ENCODE peak calls at places on chromosomes 6 and 20, in seven cellular contexts. I is IMR-90, L is mammary epithelial cell, T is psoas muscle, X is endodermal cell, K is Peyer's patch, N is small intestine. W is an unnamed sample.
A peak's percentile ranks its signal among the peaks of the same experiment; 100 is the strongest.

GRCh38 chr6:118632359-118632758 is 19.0 kb downstream of the CEP85L start:
- DNase-seq in L (peak; percentile 79), I (no peak), T (no peak), K (no peak), X (no peak), N (no peak), W (no peak)

GRCh38 chr6:2876210-2877056 is 26.7 kb downstream of the SERPINB9 start:
- DNase-seq in T (peak; percentile 71), L (peak; percentile 90), X (peak; percentile 84), K (peak; percentile 66), N (peak; percentile 86), I (peak; percentile 81), W (peak; percentile 20)

GRCh38 chr6:115643762-115644161 is 416.9 kb downstream of the FRK start:
- DNase-seq in K (no peak), L (peak; percentile 33), X (no peak), I (peak; percentile 50), N (no peak), T (no peak), W (no peak)

GRCh38 chr6:141957271-141957670 is 175.5 kb upstream of the GJE1 start:
- DNase-seq in N (no peak), L (no peak), X (no peak), K (no peak), I (no peak), T (no peak), W (no peak)

GRCh38 chr6:143234686-143235085 is 174.0 kb downstream of the AIG1 start:
- DNase-seq in L (peak; percentile 12), N (no peak), T (no peak), I (no peak), K (no peak), X (no peak), W (no peak)

GRCh38 chr6:137763861-137764260 is 103.2 kb upstream of the TNFAIP3 start:
- DNase-seq in X (no peak), K (no peak), T (no peak), N (no peak), I (no peak), L (peak; percentile 85), W (no peak)

GRCh38 chr20:10715035-10715434 is 41.2 kb upstream of the JAG1 start:
- DNase-seq in I (peak; percentile 89), X (no peak), K (no peak), T (no peak), N (no peak), L (peak; percentile 64), W (no peak)

GRCh38 chr6:3455490-3456394 is 1.1 kb downstream of the SLC22A23 start:
- DNase-seq in N (peak; percentile 42), L (peak; percentile 30), T (peak; percentile 48), K (peak; percentile 68), X (peak; percentile 82), I (no peak), W (peak; percentile 12)

GRCh38 chr6:88266126-88266525 is 100.0 kb upstream of the CNR1 start:
- DNase-seq in T (no peak), N (no peak), X (no peak), K (no peak), I (no peak), L (no peak), W (no peak)

GRCh38 chr6:28809947-28810654 is 113.7 kb downstream of the TRIM27 start:
- DNase-seq in X (peak; percentile 81), N (no peak), T (no peak), I (no peak), L (no peak), K (no peak), W (no peak)

GRCh38 chr20:3931664-3932063 is 42.5 kb downstream of the PANK2 start:
- DNase-seq in K (no peak), N (no peak), X (no peak), L (no peak), I (peak; percentile 30), T (no peak), W (no peak)

GRCh38 chr6:39839445-39839844 is 47.3 kb downstream of the DAAM2 start:
- DNase-seq in T (no peak), X (no peak), L (no peak), I (no peak), K (no peak), N (no peak), W (no peak)

GRCh38 chr20:23493172-23493772 is 2.4 kb downstream of the CST8 start:
- DNase-seq in T (no peak), K (no peak), N (no peak), L (no peak), X (no peak), I (no peak), W (no peak)

GRCh38 chr6:43247115-43247999 is 4.1 kb downstream of the TTBK1 start:
- DNase-seq in N (peak; percentile 82), L (peak; percentile 27), I (peak; percentile 13), T (peak; percentile 78), X (peak; percentile 95), K (peak; percentile 83), W (peak; percentile 78)

GRCh38 chr6:30463651-30464618 is 25.4 kb upstream of the HLA-E start:
- DNase-seq in L (peak; percentile 55), I (peak; percentile 50), N (peak; percentile 44), T (peak; percentile 38), X (no peak), K (peak; percentile 59), W (peak; percentile 70)

GRCh38 chr6:27092316-27092692 is 155.2 kb upstream of the PRSS16 start:
- DNase-seq in T (no peak), K (no peak), X (no peak), N (no peak), L (no peak), I (no peak), W (no peak)

GRCh38 chr6:141501616-141502015 is 631.1 kb upstream of the GJE1 start:
- DNase-seq in X (no peak), L (no peak), K (no peak), T (no peak), N (no peak), I (no peak), W (no peak)

GRCh38 chr20:19816386-19816785 is 58.3 kb downstream of the RIN2 start:
- DNase-seq in N (no peak), I (no peak), L (no peak), X (no peak), K (no peak), T (no peak), W (no peak)

GRCh38 chr6:109381007-109381746 is 1.1 kb downstream of the CD164 start:
- DNase-seq in N (peak; percentile 64), X (no peak), K (no peak), L (peak; percentile 55), T (no peak), I (peak; percentile 20), W (no peak)

GRCh38 chr6:138034229-138034628 is 73.0 kb downstream of the PERP start:
- DNase-seq in K (no peak), L (no peak), T (no peak), N (no peak), I (no peak), X (no peak), W (no peak)

GRCh38 chr6:44074383-44075136 is 52.7 kb downstream of the MRPL14 start:
- DNase-seq in K (peak; percentile 80), L (peak; percentile 83), N (peak; percentile 70), X (peak; percentile 89), I (peak; percentile 87), T (peak; percentile 75), W (peak; percentile 62)

GRCh38 chr20:37379967-37380828 is 34.3 kb downstream of the SRC start:
- DNase-seq in I (peak; percentile 67), N (peak; percentile 93), K (peak; percentile 64), L (no peak), T (no peak), X (peak; percentile 51), W (peak; percentile 19)

GRCh38 chr20:37575884-37576283 is 48.2 kb upstream of the BLCAP start:
- DNase-seq in I (no peak), N (no peak), T (no peak), K (no peak), X (peak; percentile 76), L (no peak), W (no peak)

DNA sequence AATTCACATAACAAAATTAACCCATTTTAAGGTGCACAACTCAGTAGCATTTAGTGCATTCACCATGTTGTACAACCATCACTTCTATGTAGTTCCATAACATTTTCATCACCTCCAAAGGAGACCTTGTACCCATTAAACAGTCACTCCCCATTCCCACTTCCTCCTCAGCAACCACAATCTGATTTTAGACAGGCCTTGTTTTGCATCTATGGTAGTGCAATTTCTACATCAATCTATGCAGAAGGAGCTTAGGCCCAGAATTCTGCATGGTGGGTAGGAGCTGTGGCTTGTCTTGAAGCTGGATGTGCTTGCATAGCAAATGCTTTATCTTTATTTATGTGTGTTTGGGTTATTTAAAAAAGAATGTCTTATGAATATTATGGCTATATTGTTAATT is 13.5 kb upstream of the HLA-DQA1 start:
- DNase-seq in X (no peak), N (no peak), T (no peak), I (no peak), K (no peak), L (no peak), W (no peak)
- H3K27ac ChIP-seq in X (no peak overlapping the region), N (no peak overlapping the region), T (no peak overlapping the region), I (no peak overlapping the region), K (no peak overlapping the region), L (no peak overlapping the region), W (peak overlapping the region; percentile 85)

DNA sequence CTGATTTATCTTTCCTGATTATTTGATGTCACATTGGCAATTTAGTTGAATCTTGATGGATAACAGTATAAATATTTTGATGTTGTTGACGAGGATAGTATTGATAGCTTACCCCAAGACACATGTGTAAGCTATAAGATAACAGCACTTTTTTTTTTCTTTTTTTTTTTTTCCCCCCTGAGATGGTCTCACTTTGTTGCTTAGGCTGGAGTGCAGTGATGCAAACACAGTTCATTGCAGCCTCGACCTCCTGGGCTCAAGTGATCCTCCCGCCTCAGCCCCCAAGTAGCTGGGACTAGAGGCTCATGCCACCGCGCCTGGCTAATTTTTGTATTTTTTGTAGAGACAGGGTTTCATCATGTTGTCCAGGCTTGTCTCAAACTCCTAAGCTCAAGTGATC is 21.8 kb downstream of the MYO6 start:
- DNase-seq in X (no peak), T (no peak), L (no peak), N (no peak), K (no peak), I (no peak), W (no peak)
- H3K4me1 ChIP-seq in X (no peaks in the 10 kb centered on the region), T (peaks cover 5% of the 10 kb centered on the region), L (no peaks in the 10 kb centered on the region), N (no peaks in the 10 kb centered on the region), K (no peaks in the 10 kb centered on the region), I (peaks cover 3% of the 10 kb centered on the region), W (no peaks in the 10 kb centered on the region)

GRCh38 chr20:44640522-44640921 is 11.0 kb downstream of the ADA start:
- DNase-seq in N (no peak), X (no peak), L (no peak), T (no peak), K (no peak), I (no peak), W (no peak)
- H3K27ac ChIP-seq in N (no peak overlapping the region), X (no peak overlapping the region), L (no peak overlapping the region), T (no peak overlapping the region), K (no peak overlapping the region), I (no peak overlapping the region), W (no peak overlapping the region)

GRCh38 chr6:106160189-106160588 is 74.1 kb downstream of the PRDM1 start:
- DNase-seq in L (peak; percentile 12), X (no peak), K (no peak), N (no peak), I (no peak), T (no peak), W (no peak)

GRCh38 chr6:106161475-106161874 is 75.3 kb downstream of the PRDM1 start:
- DNase-seq in X (no peak), L (no peak), K (no peak), N (no peak), I (no peak), T (no peak), W (no peak)

GRCh38 chr6:106158816-106159215 is 72.7 kb downstream of the PRDM1 start:
- DNase-seq in I (peak; percentile 44), K (no peak), X (no peak), T (no peak), L (no peak), N (no peak), W (no peak)

GRCh38 chr6:106161893-106162292 is 75.8 kb downstream of the PRDM1 start:
- DNase-seq in I (no peak), N (no peak), L (no peak), X (no peak), K (no peak), T (no peak), W (no peak)

GRCh38 chr6:106159531-106159940 is 73.4 kb downstream of the PRDM1 start:
- DNase-seq in N (no peak), L (peak; percentile 86), T (no peak), X (no peak), I (peak; percentile 93), K (no peak), W (no peak)
- H3K4me1 ChIP-seq in N (no peaks in the 10 kb centered on the region), L (peaks cover 21% of the 10 kb centered on the region), T (no peaks in the 10 kb centered on the region), X (peaks cover 6% of the 10 kb centered on the region), I (peaks cover 28% of the 10 kb centered on the region), K (peaks cover 11% of the 10 kb centered on the region), W (peaks cover 21% of the 10 kb centered on the region)

W was measured in CD4-positive, alpha-beta memory T cell.